ENCODE peak calls at places on chromosomes 3 and 15, in eight cellular contexts. One of them, this sample, is unnamed.

GRCh38 chr3:11282250-11283125 is 10.3 kb downstream of the ATG7 start:
- DNase-seq in cardiac fibroblast: peak
- DNase-seq in HS-27A: no peak
- DNase-seq in stimulated activated naive CD8-positive, alpha-beta T cell treated with anti-CD3 and anti-CD28 coated beads, Interleukin-15, amount 100 ng/mL, for 72 hours: no peak
- DNase-seq in AG10803: peak
- DNase-seq in retina: peak
- DNase-seq in Kasumi-1: no peak
- DNase-seq in GDM1: no peak
- DNase-seq in this sample: no peak

GRCh38 chr3:77773084-77773483 is 733.2 kb downstream of the ROBO2 start:
- DNase-seq in cardiac fibroblast: no peak
- DNase-seq in HS-27A: no peak
- DNase-seq in stimulated activated naive CD8-positive, alpha-beta T cell treated with anti-CD3 and anti-CD28 coated beads, Interleukin-15, amount 100 ng/mL, for 72 hours: no peak
- DNase-seq in AG10803: no peak
- DNase-seq in retina: no peak
- DNase-seq in Kasumi-1: no peak
- DNase-seq in GDM1: no peak
- DNase-seq in this sample: no peak

GRCh38 chr3:45414341-45414740 is 26.0 kb downstream of the LARS2 start:
- DNase-seq in cardiac fibroblast: no peak
- DNase-seq in HS-27A: no peak
- DNase-seq in stimulated activated naive CD8-positive, alpha-beta T cell treated with anti-CD3 and anti-CD28 coated beads, Interleukin-15, amount 100 ng/mL, for 72 hours: no peak
- DNase-seq in AG10803: no peak
- DNase-seq in retina: no peak
- DNase-seq in Kasumi-1: no peak
- DNase-seq in GDM1: no peak
- DNase-seq in this sample: no peak

GRCh38 chr15:81327526-81327925 is 3.6 kb upstream of the STARD5 start:
- DNase-seq in cardiac fibroblast: peak
- DNase-seq in HS-27A: peak
- DNase-seq in stimulated activated naive CD8-positive, alpha-beta T cell treated with anti-CD3 and anti-CD28 coated beads, Interleukin-15, amount 100 ng/mL, for 72 hours: no peak
- DNase-seq in AG10803: peak
- DNase-seq in retina: no peak
- DNase-seq in Kasumi-1: no peak
- DNase-seq in GDM1: no peak
- DNase-seq in this sample: no peak

GRCh38 chr3:41199866-41200668 is 762 bp downstream of the CTNNB1 start:
- DNase-seq in cardiac fibroblast: peak
- DNase-seq in HS-27A: peak
- DNase-seq in stimulated activated naive CD8-positive, alpha-beta T cell treated with anti-CD3 and anti-CD28 coated beads, Interleukin-15, amount 100 ng/mL, for 72 hours: peak
- DNase-seq in AG10803: peak
- DNase-seq in retina: peak
- DNase-seq in Kasumi-1: peak
- DNase-seq in GDM1: no peak
- DNase-seq in this sample: no peak

GRCh38 chr3:132253262-132253878 is 63.8 kb upstream of the ACP3 start:
- DNase-seq in cardiac fibroblast: peak
- DNase-seq in HS-27A: no peak
- DNase-seq in stimulated activated naive CD8-positive, alpha-beta T cell treated with anti-CD3 and anti-CD28 coated beads, Interleukin-15, amount 100 ng/mL, for 72 hours: peak
- DNase-seq in AG10803: peak
- DNase-seq in retina: peak
- DNase-seq in Kasumi-1: peak
- DNase-seq in GDM1: peak
- DNase-seq in this sample: peak

GRCh38 chr15:52737720-52738119 is 52.4 kb downstream of the ONECUT1 start:
- DNase-seq in cardiac fibroblast: no peak
- DNase-seq in HS-27A: no peak
- DNase-seq in stimulated activated naive CD8-positive, alpha-beta T cell treated with anti-CD3 and anti-CD28 coated beads, Interleukin-15, amount 100 ng/mL, for 72 hours: no peak
- DNase-seq in AG10803: peak
- DNase-seq in retina: no peak
- DNase-seq in Kasumi-1: no peak
- DNase-seq in GDM1: no peak
- DNase-seq in this sample: no peak

GRCh38 chr15:70088887-70089691 is 8.6 kb downstream of the TLE3 start:
- DNase-seq in cardiac fibroblast: peak
- DNase-seq in HS-27A: no peak
- DNase-seq in stimulated activated naive CD8-positive, alpha-beta T cell treated with anti-CD3 and anti-CD28 coated beads, Interleukin-15, amount 100 ng/mL, for 72 hours: no peak
- DNase-seq in AG10803: peak
- DNase-seq in retina: peak
- DNase-seq in Kasumi-1: no peak
- DNase-seq in GDM1: no peak
- DNase-seq in this sample: no peak

This sample was measured in NT2/D1.